ENCODE peak calls at places on chromosome 15, in four cellular contexts. One of them, this sample, is unnamed. For H3K9me3, the result is how much of the 10 kb centered on the place peaks cover.

GRCh38 chr15:86329311-86330013 is 249.8 kb downstream of the AGBL1 start:
- DNase-seq in Peyer's patch: no peak
- DNase-seq in heart left ventricle: no peak
- DNase-seq in ovary: no peak
- DNase-seq in this sample: no peak

GRCh38 chr15:57589276-57590073 is 2.2 kb upstream of the MYZAP start:
- DNase-seq in Peyer's patch: no peak
- DNase-seq in heart left ventricle: no peak
- DNase-seq in ovary: no peak
- DNase-seq in this sample: no peak

GRCh38 chr15:55084673-55085072 is 112.1 kb downstream of the RSL24D1 start:
- DNase-seq in Peyer's patch: no peak
- DNase-seq in heart left ventricle: no peak
- DNase-seq in ovary: no peak
- DNase-seq in this sample: no peak

GRCh38 chr15:47415539-47415971 is 301.8 kb upstream of the SEMA6D start:
- DNase-seq in Peyer's patch: no peak
- DNase-seq in heart left ventricle: no peak
- DNase-seq in ovary: no peak
- DNase-seq in this sample: no peak

GRCh38 chr15:93470042-93470441 is 381.0 kb upstream of the RGMA start:
- DNase-seq in Peyer's patch: no peak
- DNase-seq in heart left ventricle: no peak
- DNase-seq in ovary: peak
- DNase-seq in this sample: no peak

GRCh38 chr15:98503970-98504369 is 144.4 kb upstream of the IGF1R start:
- DNase-seq in Peyer's patch: no peak
- DNase-seq in heart left ventricle: no peak
- DNase-seq in ovary: no peak
- DNase-seq in this sample: no peak

GRCh38 chr15:67085237-67085817 is 19.9 kb downstream of the SMAD3 start:
- DNase-seq in Peyer's patch: no peak
- DNase-seq in heart left ventricle: no peak
- DNase-seq in ovary: no peak
- DNase-seq in this sample: no peak

GRCh38 chr15:92069308-92070244 is 216.1 kb downstream of the SLCO3A1 start:
- DNase-seq in Peyer's patch: no peak
- DNase-seq in heart left ventricle: peak
- DNase-seq in ovary: no peak
- DNase-seq in this sample: peak

GRCh38 chr15:94327356-94327936 is 96.1 kb downstream of the MCTP2 start:
- DNase-seq in Peyer's patch: no peak
- DNase-seq in heart left ventricle: no peak
- DNase-seq in ovary: no peak
- DNase-seq in this sample: no peak

GRCh38 chr15:71572452-71573053 is 237.8 kb upstream of the NR2E3 start:
- DNase-seq in Peyer's patch: no peak
- DNase-seq in heart left ventricle: no peak
- DNase-seq in ovary: no peak
- DNase-seq in this sample: no peak

GRCh38 chr15:27792756-27793264 is 306.3 kb downstream of the OCA2 start:
- DNase-seq in Peyer's patch: no peak
- DNase-seq in heart left ventricle: no peak
- DNase-seq in ovary: no peak
- DNase-seq in this sample: no peak

GRCh38 chr15:78767331-78767951 is 43.8 kb downstream of the ADAMTS7 start:
- DNase-seq in Peyer's patch: peak
- DNase-seq in heart left ventricle: no peak
- DNase-seq in ovary: peak
- DNase-seq in this sample: no peak

GRCh38 chr15:75639191-75639708 is 774 bp downstream of the IMP3 start:
- DNase-seq in Peyer's patch: no peak
- DNase-seq in heart left ventricle: no peak
- DNase-seq in ovary: no peak
- DNase-seq in this sample: no peak

GRCh38 chr15:29680806-29681485 is 141.3 kb downstream of the TJP1 start:
- DNase-seq in Peyer's patch: no peak
- DNase-seq in heart left ventricle: no peak
- DNase-seq in ovary: no peak
- DNase-seq in this sample: no peak

GRCh38 chr15:49876401-49877038 is 242.5 kb downstream of the ATP8B4 start:
- DNase-seq in Peyer's patch: no peak
- DNase-seq in heart left ventricle: no peak
- DNase-seq in ovary: no peak
- DNase-seq in this sample: no peak

GRCh38 chr15:44435893-44436667 is 8.7 kb downstream of the CTDSPL2 start:
- DNase-seq in Peyer's patch: no peak
- DNase-seq in heart left ventricle: no peak
- DNase-seq in ovary: no peak
- DNase-seq in this sample: no peak

GRCh38 chr15:69003971-69004370 is 10.5 kb upstream of the NOX5 start:
- DNase-seq in Peyer's patch: no peak
- DNase-seq in heart left ventricle: no peak
- DNase-seq in ovary: no peak
- DNase-seq in this sample: no peak

GRCh38 chr15:48925714-48926223 is 38.0 kb downstream of the SHC4 start:
- DNase-seq in Peyer's patch: no peak
- DNase-seq in heart left ventricle: no peak
- DNase-seq in ovary: no peak
- DNase-seq in this sample: no peak

GRCh38 chr15:67796196-67796699 is 29.1 kb upstream of the SKOR1 start:
- DNase-seq in Peyer's patch: no peak
- DNase-seq in heart left ventricle: no peak
- DNase-seq in ovary: no peak
- DNase-seq in this sample: no peak

GRCh38 chr15:98776607-98777281 is 128.4 kb downstream of the IGF1R start:
- DNase-seq in Peyer's patch: no peak
- DNase-seq in heart left ventricle: no peak
- DNase-seq in ovary: peak
- DNase-seq in this sample: no peak

GRCh38 chr15:81000144-81000625 is 538 bp upstream of the TLNRD1 start:
- DNase-seq in Peyer's patch: no peak
- DNase-seq in heart left ventricle: no peak
- DNase-seq in ovary: no peak
- DNase-seq in this sample: peak

GRCh38 chr15:92005154-92005553 is 151.6 kb downstream of the SLCO3A1 start:
- DNase-seq in Peyer's patch: no peak
- DNase-seq in heart left ventricle: no peak
- DNase-seq in ovary: no peak
- DNase-seq in this sample: peak

GRCh38 chr15:93088200-93088980 is 621 bp downstream of the RGMA start:
- DNase-seq in Peyer's patch: no peak
- DNase-seq in heart left ventricle: peak
- DNase-seq in ovary: peak
- DNase-seq in this sample: no peak

GRCh38 chr15:67611803-67612369 is 69.4 kb downstream of the MAP2K5 start:
- DNase-seq in Peyer's patch: no peak
- DNase-seq in heart left ventricle: no peak
- DNase-seq in ovary: no peak
- DNase-seq in this sample: no peak

GRCh38 chr15:40070166-40070557 is 31.2 kb upstream of the SRP14 start:
- DNase-seq in Peyer's patch: no peak
- DNase-seq in heart left ventricle: no peak
- DNase-seq in ovary: no peak
- DNase-seq in this sample: no peak

DNA sequence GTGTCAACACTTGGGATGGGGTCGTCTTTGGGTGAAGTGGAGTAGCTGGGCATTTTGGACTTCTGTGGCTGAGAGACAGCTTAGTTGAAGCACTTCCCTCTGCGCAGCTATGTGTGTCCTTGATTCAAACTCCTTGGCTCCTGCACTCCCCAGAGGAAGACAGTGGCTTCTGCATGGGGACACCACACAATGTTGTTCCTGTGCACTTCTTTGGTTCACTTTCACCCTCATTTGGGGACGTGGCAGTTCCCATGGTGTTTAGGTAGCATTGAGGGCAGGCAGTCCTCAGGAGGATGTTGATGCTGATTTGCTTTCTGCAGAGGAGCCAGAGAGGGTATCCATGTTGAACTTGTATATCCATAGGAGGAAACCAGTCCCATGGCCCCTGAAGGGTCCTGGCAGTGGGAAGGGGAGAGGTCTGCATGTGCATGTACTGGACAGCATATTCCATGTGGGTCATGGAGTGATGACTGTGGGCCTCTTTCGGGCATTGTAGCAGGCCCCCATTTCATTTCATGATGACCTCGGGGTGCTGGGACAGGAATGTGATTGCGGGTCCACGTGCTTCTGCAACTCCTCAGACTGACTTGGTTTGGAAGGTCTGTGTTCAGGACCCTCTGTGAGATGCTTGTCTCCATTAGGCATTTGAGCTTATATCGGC is 135.4 kb downstream of the SNRPN start:
- DNase-seq in Peyer's patch: no peak
- DNase-seq in heart left ventricle: no peak
- DNase-seq in ovary: no peak
- DNase-seq in this sample: no peak
- H3K9me3 ChIP-seq in Peyer's patch: under half
- H3K9me3 ChIP-seq in heart left ventricle: under half
- H3K9me3 ChIP-seq in ovary: half or more
- H3K9me3 ChIP-seq in this sample: under half

GRCh38 chr15:38148476-38148875 is 104.2 kb upstream of the SPRED1 start:
- DNase-seq in Peyer's patch: no peak
- DNase-seq in heart left ventricle: no peak
- DNase-seq in ovary: no peak
- DNase-seq in this sample: no peak

GRCh38 chr15:38144921-38145320 is 107.7 kb upstream of the SPRED1 start:
- DNase-seq in Peyer's patch: no peak
- DNase-seq in heart left ventricle: no peak
- DNase-seq in ovary: no peak
- DNase-seq in this sample: no peak

GRCh38 chr15:38147246-38147645 is 105.4 kb upstream of the SPRED1 start:
- DNase-seq in Peyer's patch: no peak
- DNase-seq in heart left ventricle: no peak
- DNase-seq in ovary: no peak
- DNase-seq in this sample: no peak

GRCh38 chr15:38149315-38149714 is 103.3 kb upstream of the SPRED1 start:
- DNase-seq in Peyer's patch: no peak
- DNase-seq in heart left ventricle: no peak
- DNase-seq in ovary: no peak
- DNase-seq in this sample: no peak

GRCh38 chr15:38145671-38146111 is 106.9 kb upstream of the SPRED1 start:
- DNase-seq in Peyer's patch: no peak
- DNase-seq in heart left ventricle: no peak
- DNase-seq in ovary: no peak
- DNase-seq in this sample: no peak
- H3K4me3 ChIP-seq in Peyer's patch: no peak
- H3K4me3 ChIP-seq in heart left ventricle: no peak
- H3K4me3 ChIP-seq in ovary: no peak
- H3K4me3 ChIP-seq in this sample: no peak

GRCh38 chr15:58755350-58755749 is 5.8 kb upstream of the ADAM10 start:
- DNase-seq in Peyer's patch: no peak
- DNase-seq in heart left ventricle: no peak
- DNase-seq in ovary: no peak
- DNase-seq in this sample: no peak

GRCh38 chr15:58761010-58761388 is 10.1 kb upstream of the MINDY2 start:
- DNase-seq in Peyer's patch: no peak
- DNase-seq in heart left ventricle: no peak
- DNase-seq in ovary: no peak
- DNase-seq in this sample: no peak

GRCh38 chr15:58760385-58761009 is 10.6 kb upstream of the MINDY2 start:
- DNase-seq in Peyer's patch: no peak
- DNase-seq in heart left ventricle: no peak
- DNase-seq in ovary: no peak
- DNase-seq in this sample: no peak

GRCh38 chr15:58755956-58756355 is 6.4 kb upstream of the ADAM10 start:
- DNase-seq in Peyer's patch: no peak
- DNase-seq in heart left ventricle: no peak
- DNase-seq in ovary: no peak
- DNase-seq in this sample: no peak

DNA sequence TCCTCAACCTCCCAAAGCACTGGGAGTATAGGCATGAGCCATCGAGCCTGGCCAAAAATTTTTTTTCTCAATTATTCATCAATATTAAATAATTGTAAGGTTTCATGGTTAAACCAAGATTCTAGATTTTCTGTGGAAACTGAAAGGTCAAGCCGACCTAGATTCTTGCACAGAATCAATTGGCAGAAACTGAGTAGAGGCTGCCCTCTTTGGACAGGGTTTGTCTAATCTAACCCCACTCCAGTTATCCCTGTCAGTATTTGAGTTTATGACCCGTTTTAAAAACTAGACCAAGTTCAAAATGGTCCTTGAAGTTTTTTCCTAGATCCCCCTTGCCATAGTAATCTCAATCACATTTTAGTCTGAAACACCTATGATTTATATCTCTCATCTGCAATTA is 8.6 kb upstream of the ADAM10 start:
- DNase-seq in Peyer's patch: no peak
- DNase-seq in heart left ventricle: no peak
- DNase-seq in ovary: no peak
- DNase-seq in this sample: no peak
- TF ChIP-seq CTCF in Peyer's patch: no peak
- TF ChIP-seq CTCF in heart left ventricle: peak
- TF ChIP-seq CTCF in ovary: no peak
- TF ChIP-seq CTCF in this sample: no peak

DNA sequence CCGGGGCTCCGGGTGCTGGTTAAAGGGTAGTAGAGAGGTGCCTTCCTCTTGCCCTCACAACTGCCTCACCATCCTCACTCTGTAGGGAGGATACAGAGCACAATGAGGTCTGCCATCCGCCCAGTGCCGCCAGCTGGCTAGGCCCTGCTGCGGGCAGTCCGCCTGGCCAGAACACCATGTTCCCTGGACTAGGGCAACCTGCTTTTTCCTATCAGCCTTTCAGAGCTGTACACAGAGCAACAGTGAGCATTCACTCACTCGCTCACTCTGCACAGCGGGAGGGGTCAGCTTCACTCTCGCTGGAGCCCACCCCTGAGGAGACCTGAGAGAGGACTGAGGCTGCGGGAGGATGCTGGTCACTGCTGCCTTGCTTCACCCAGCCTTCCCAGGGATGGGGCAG is 218.7 kb upstream of the CHRNA7 start:
- DNase-seq in Peyer's patch: no peak
- DNase-seq in heart left ventricle: no peak
- DNase-seq in ovary: no peak
- DNase-seq in this sample: no peak
- H3K9me3 ChIP-seq in Peyer's patch: under half
- H3K9me3 ChIP-seq in heart left ventricle: under half
- H3K9me3 ChIP-seq in ovary: under half
- H3K9me3 ChIP-seq in this sample: under half

GRCh38 chr15:101126618-101127502 is 125.0 kb downstream of the CHSY1 start:
- DNase-seq in Peyer's patch: no peak
- DNase-seq in heart left ventricle: no peak
- DNase-seq in ovary: no peak
- DNase-seq in this sample: no peak
- H3K4me3 ChIP-seq in Peyer's patch: no peak
- H3K4me3 ChIP-seq in heart left ventricle: no peak
- H3K4me3 ChIP-seq in ovary: no peak
- H3K4me3 ChIP-seq in this sample: no peak